ENCODE peak calls at places on chromosomes 1 and 21, in eight cellular contexts. W, F, H, I, U, Q, X and L are unnamed samples.

GRCh38 chr1:46520063-46520911 is 30.7 kb downstream of the DMBX1 start:
- DNase-seq in F (no peak), W (no peak), I (no peak), U (no peak), X (peak; percentile 65), Q (no peak), H (peak; percentile 30), L (no peak)

GRCh38 chr1:35640380-35641232 is 720 bp downstream of the PSMB2 start:
- DNase-seq in Q (no peak), I (no peak), H (no peak), X (peak; percentile 50), F (no peak), U (no peak), W (no peak), L (no peak)

GRCh38 chr1:94236630-94237290 is 624 bp downstream of the ARHGAP29 start:
- DNase-seq in I (peak; percentile 50), Q (no peak), X (no peak), W (no peak), U (peak; percentile 72), H (no peak), F (no peak), L (peak; percentile 40)

GRCh38 chr1:112251766-112252506 is 144.1 kb upstream of the CTTNBP2NL start:
- DNase-seq in H (no peak), W (no peak), I (no peak), F (no peak), X (no peak), Q (no peak), U (no peak), L (no peak)

GRCh38 chr21:45957986-45958610 is 23.5 kb upstream of the COL6A1 start:
- DNase-seq in Q (no peak), W (no peak), I (no peak), H (no peak), F (no peak), X (no peak), U (peak; percentile 81), L (no peak)

GRCh38 chr21:46082638-46083270 is 15.2 kb upstream of the COL6A2 start:
- DNase-seq in F (no peak), W (peak; percentile 71), U (no peak), X (no peak), Q (no peak), I (no peak), H (no peak), L (no peak)

GRCh38 chr1:214187152-214187900 is 93.6 kb upstream of the SMYD2 start:
- DNase-seq in Q (peak; percentile 78), W (peak; percentile 77), U (no peak), F (no peak), X (no peak), I (no peak), H (no peak), L (no peak)

GRCh38 chr1:1470626-1471388 is 758 bp upstream of the ATAD3B start:
- DNase-seq in X (no peak), F (no peak), I (no peak), W (no peak), H (no peak), U (no peak), Q (no peak), L (peak; percentile 44)

GRCh38 chr1:10669570-10669969 is 126.9 kb downstream of the CASZ1 start:
- DNase-seq in I (no peak), F (no peak), X (no peak), W (peak; percentile 57), H (no peak), U (no peak), Q (no peak), L (no peak)

GRCh38 chr1:225746361-225747179 is 31.1 kb upstream of the SRP9 start:
- DNase-seq in W (peak; percentile 72), H (peak; percentile 85), F (peak; percentile 82), U (peak; percentile 82), Q (no peak), X (no peak), I (peak; percentile 75), L (peak; percentile 71)

GRCh38 chr1:55696891-55697290 is 481.7 kb upstream of the USP24 start:
- DNase-seq in X (no peak), U (no peak), I (no peak), F (no peak), W (no peak), Q (no peak), H (no peak), L (no peak)

GRCh38 chr1:115761601-115762302 is 6.8 kb downstream of the CASQ2 start:
- DNase-seq in F (no peak), Q (no peak), X (no peak), U (no peak), H (no peak), I (no peak), W (no peak), L (no peak)

DNA sequence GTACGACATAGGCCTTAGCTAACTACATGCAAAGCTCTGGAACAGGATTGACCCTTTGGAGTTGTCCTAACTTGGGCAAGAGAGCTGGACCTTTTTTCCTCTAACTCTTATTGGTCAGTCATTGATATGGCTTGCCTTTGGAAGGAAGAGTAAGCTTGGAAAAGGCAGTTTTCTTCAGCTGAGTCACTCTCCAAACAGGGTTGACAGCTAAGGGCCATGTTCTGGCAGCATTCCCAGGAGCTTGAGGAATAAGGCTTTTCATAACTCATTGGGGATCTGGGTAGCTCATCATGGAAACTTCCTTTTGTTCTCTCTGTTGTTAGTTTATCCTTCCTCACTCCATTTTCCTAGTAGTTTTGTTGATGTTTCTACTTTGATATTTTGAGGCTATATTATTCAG is 14.5 kb upstream of the ERRFI1 start:
- DNase-seq in W (no peak), H (peak; percentile 96), X (no peak), I (peak; percentile 91), Q (no peak), U (peak; percentile 79), F (no peak), L (peak; percentile 84)
- TF ChIP-seq POLR2AphosphoS5 in W (peak; percentile 44), H (no peak), X (no peak), I (peak; percentile 88), Q (no peak), U (no peak), F (no peak), L (peak; percentile 42)

GRCh38 chr21:43667191-43667904 is 8.0 kb downstream of the RRP1B start:
- DNase-seq in H (no peak), U (no peak), Q (no peak), F (no peak), I (no peak), W (no peak), X (no peak), L (no peak)
- TF ChIP-seq EP300 in H (no peak), U (no peak), Q (no peak), F (no peak), I (no peak), W (no peak), X (no peak), L (no peak)

DNA sequence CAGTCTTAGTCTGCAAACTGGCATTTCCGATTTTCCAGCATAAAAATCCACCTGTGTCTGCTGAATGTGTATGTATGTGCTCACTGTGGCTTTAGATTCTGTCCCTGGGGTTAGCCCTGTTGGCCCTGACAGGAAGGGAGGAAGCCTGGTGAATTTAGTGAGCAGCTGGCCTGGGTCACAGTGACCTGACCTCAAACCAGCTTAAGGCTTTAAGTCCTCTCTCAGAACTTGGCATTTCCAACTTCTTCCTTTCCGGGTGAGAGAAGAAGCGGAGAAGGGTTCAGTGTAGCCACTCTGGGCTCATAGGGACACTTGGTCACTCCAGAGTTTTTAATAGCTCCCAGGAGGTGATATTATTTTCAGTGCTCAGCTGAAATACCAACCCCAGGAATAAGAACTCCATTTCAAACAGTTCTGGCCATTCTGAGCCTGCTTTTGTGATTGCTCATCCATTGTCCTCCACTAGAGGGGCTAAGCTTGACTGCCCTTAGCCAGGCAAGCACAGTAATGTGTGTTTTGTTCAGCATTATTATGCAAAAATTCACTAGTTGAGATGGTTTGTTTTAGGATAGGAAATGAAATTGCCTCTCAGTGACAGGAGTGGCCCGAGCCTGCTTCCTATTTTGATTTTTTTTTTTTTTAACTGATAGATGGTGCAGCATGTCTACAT is 2.5 kb upstream of the OLFML3 start:
- DNase-seq in I (no peak), X (peak; percentile 33), F (peak; percentile 33), W (no peak), H (peak; percentile 37), Q (peak; percentile 38), U (no peak), L (no peak)
- TF ChIP-seq CTCF in I (no peak), X (peak; percentile 66), F (peak; percentile 54), W (no peak), H (peak; percentile 17), Q (peak; percentile 69), U (no peak), L (no peak)

GRCh38 chr1:151047591-151047924 is at the start of gene C1orf56:
- DNase-seq in W (peak; percentile 93), Q (peak; percentile 97), U (peak; percentile 83), F (no peak), X (peak; percentile 73), H (peak; percentile 43), I (peak; percentile 72), L (peak; percentile 77)
- TF ChIP-seq POLR2AphosphoS5 in W (peak; percentile 43), Q (peak; percentile 73), U (no peak), F (peak; percentile 63), X (no peak), H (peak; percentile 65), I (peak; percentile 72), L (peak; percentile 73)

GRCh38 chr1:16967095-16967567 is 13.3 kb downstream of the MFAP2 start:
- DNase-seq in H (no peak), F (no peak), Q (peak; percentile 70), X (no peak), I (no peak), W (peak; percentile 80), U (no peak), L (no peak)
- TF ChIP-seq EP300 in H (no peak), F (no peak), Q (peak; percentile 51), X (no peak), I (no peak), W (no peak), U (no peak), L (no peak)

GRCh38 chr1:42014823-42015222 is 96.1 kb upstream of the HIVEP3 start:
- DNase-seq in F (no peak), I (no peak), W (no peak), X (no peak), H (no peak), Q (no peak), U (no peak), L (no peak)
- TF ChIP-seq CTCF in F (no peak), I (no peak), W (no peak), X (no peak), H (no peak), Q (no peak), U (no peak), L (no peak)

DNA sequence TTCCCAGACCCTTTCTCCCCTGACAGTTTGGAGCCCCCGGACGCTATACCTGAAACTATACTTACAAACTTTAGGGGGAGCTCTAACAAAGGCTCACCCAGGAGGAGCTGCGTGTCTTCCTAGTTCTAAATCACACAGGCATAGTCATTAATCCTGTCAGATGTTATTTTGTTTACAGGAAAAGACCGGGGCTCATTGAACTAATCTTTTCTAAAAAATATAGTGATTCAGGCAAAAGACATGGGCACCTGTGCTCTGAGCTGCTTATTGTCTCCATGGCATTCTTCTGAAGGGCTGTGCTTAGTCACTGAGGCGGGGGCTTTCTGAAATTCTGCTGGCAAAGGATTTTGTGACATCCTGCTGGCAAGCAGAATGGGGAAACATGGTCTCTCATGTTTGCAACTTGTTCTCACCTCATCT is 1577.0 kb downstream of the NCAM2 start:
- DNase-seq in Q (peak; percentile 71), F (peak; percentile 36), U (no peak), I (no peak), X (peak; percentile 8), W (no peak), H (no peak), L (no peak)
- TF ChIP-seq POLR2AphosphoS5 in Q (no peak), F (no peak), U (no peak), I (no peak), X (no peak), W (no peak), H (no peak), L (no peak)